ENCODE peak calls at places on chromosome 21, in four cellular contexts. One of them, this sample, is unnamed.

GRCh38 chr21:22885079-22885478 is 1886.9 kb downstream of the NCAM2 start:
- DNase-seq in AG04450: no peak
- DNase-seq in heart right ventricle: no peak
- DNase-seq in tibial nerve: no peak
- DNase-seq in this sample: no peak

GRCh38 chr21:34543017-34543416 is 31.0 kb upstream of the KCNE1 start:
- DNase-seq in heart right ventricle: no peak
- DNase-seq in tibial nerve: no peak
- DNase-seq in AG04450: no peak
- DNase-seq in this sample: no peak

GRCh38 chr21:27590271-27590670 is 623.4 kb upstream of the ADAMTS5 start:
- DNase-seq in tibial nerve: no peak
- DNase-seq in AG04450: no peak
- DNase-seq in heart right ventricle: peak; percentile 36
- DNase-seq in this sample: no peak

GRCh38 chr21:32611471-32611997 is 643 bp downstream of the CFAP298 start:
- DNase-seq in heart right ventricle: no peak
- DNase-seq in AG04450: no peak
- DNase-seq in tibial nerve: no peak
- DNase-seq in this sample: peak; percentile 5

GRCh38 chr21:27372381-27372780 is 405.5 kb upstream of the ADAMTS5 start:
- DNase-seq in AG04450: no peak
- DNase-seq in tibial nerve: no peak
- DNase-seq in heart right ventricle: no peak
- DNase-seq in this sample: no peak

GRCh38 chr21:28758042-28758882 is 234.4 kb downstream of the LTN1 start:
- DNase-seq in heart right ventricle: no peak
- DNase-seq in AG04450: no peak
- DNase-seq in tibial nerve: no peak
- DNase-seq in this sample: no peak

GRCh38 chr21:40013001-40013735 is 145.9 kb downstream of the PCP4 start:
- DNase-seq in tibial nerve: no peak
- DNase-seq in AG04450: no peak
- DNase-seq in heart right ventricle: no peak
- DNase-seq in this sample: no peak

GRCh38 chr21:28632718-28633408 is 359.8 kb downstream of the LTN1 start:
- DNase-seq in AG04450: no peak
- DNase-seq in tibial nerve: no peak
- DNase-seq in heart right ventricle: no peak
- DNase-seq in this sample: no peak

GRCh38 chr21:14677023-14677422 is 130.9 kb upstream of the SAMSN1 start:
- DNase-seq in tibial nerve: no peak
- DNase-seq in AG04450: no peak
- DNase-seq in heart right ventricle: no peak
- DNase-seq in this sample: no peak

GRCh38 chr21:37759777-37760176 is 156.5 kb downstream of the KCNJ6 start:
- DNase-seq in tibial nerve: no peak
- DNase-seq in heart right ventricle: no peak
- DNase-seq in AG04450: no peak
- DNase-seq in this sample: no peak

GRCh38 chr21:15472641-15473040 is 257.1 kb upstream of the USP25 start:
- DNase-seq in heart right ventricle: no peak
- DNase-seq in AG04450: no peak
- DNase-seq in tibial nerve: no peak
- DNase-seq in this sample: no peak

GRCh38 chr21:35075546-35075945 is 26.4 kb upstream of the RUNX1 start:
- DNase-seq in tibial nerve: no peak
- DNase-seq in heart right ventricle: no peak
- DNase-seq in AG04450: no peak
- DNase-seq in this sample: no peak

GRCh38 chr21:40730051-40730760 is 116.8 kb downstream of the DSCAM start:
- DNase-seq in tibial nerve: no peak
- DNase-seq in AG04450: no peak
- DNase-seq in heart right ventricle: no peak
- DNase-seq in this sample: no peak

GRCh38 chr21:16116067-16116466 is 386.3 kb downstream of the USP25 start:
- DNase-seq in tibial nerve: no peak
- DNase-seq in AG04450: no peak
- DNase-seq in heart right ventricle: no peak
- DNase-seq in this sample: no peak

GRCh38 chr21:32537569-32537881 is 47.8 kb downstream of the TCP10L start:
- DNase-seq in tibial nerve: no peak
- DNase-seq in AG04450: no peak
- DNase-seq in heart right ventricle: no peak
- DNase-seq in this sample: no peak

GRCh38 chr21:17089121-17089520 is 423.7 kb upstream of the CXADR start:
- DNase-seq in heart right ventricle: no peak
- DNase-seq in AG04450: no peak
- DNase-seq in tibial nerve: no peak
- DNase-seq in this sample: no peak

GRCh38 chr21:28734522-28735175 is 258.0 kb downstream of the LTN1 start:
- DNase-seq in heart right ventricle: no peak
- DNase-seq in AG04450: no peak
- DNase-seq in tibial nerve: no peak
- DNase-seq in this sample: no peak

GRCh38 chr21:26227146-26227545 is 56.6 kb upstream of the APP start:
- DNase-seq in AG04450: no peak
- DNase-seq in tibial nerve: no peak
- DNase-seq in heart right ventricle: no peak
- DNase-seq in this sample: no peak

DNA sequence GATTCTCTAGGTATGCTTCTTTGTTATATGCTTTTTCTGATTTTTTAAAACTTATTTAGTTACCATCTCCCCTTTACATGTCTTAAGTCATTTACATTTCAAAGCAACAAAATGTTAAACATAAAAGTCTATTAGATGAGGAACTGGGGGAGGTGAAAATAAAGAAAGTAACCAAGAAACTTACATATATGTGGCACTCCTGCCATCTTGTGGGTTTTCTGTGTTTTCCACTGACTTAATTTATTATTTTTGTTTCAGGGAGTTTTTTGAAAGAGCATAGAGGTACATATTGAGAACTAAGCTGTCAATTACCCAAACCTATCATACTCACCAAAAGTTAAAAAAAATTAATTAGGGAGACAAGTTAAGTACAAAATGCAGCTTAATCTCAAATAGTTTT is 1531.1 kb downstream of the MRPL39 start:
- DNase-seq in AG04450: peak; percentile 10
- DNase-seq in heart right ventricle: no peak
- DNase-seq in tibial nerve: no peak
- DNase-seq in this sample: no peak
- TF ChIP-seq CTCF in AG04450: peak; percentile 27
- TF ChIP-seq CTCF in heart right ventricle: peak; percentile 13
- TF ChIP-seq CTCF in tibial nerve: no peak
- TF ChIP-seq CTCF in this sample: no peak

GRCh38 chr21:30718239-30718909 is at the start of gene KRTAP21-3:
- DNase-seq in tibial nerve: no peak
- DNase-seq in heart right ventricle: no peak
- DNase-seq in AG04450: no peak
- DNase-seq in this sample: no peak
- TF ChIP-seq CTCF in tibial nerve: no peak
- TF ChIP-seq CTCF in heart right ventricle: no peak
- TF ChIP-seq CTCF in AG04450: no peak
- TF ChIP-seq CTCF in this sample: no peak

GRCh38 chr21:19237603-19238002 is 834.0 kb upstream of the TMPRSS15 start:
- DNase-seq in AG04450: no peak
- DNase-seq in tibial nerve: no peak
- DNase-seq in heart right ventricle: no peak
- DNase-seq in this sample: no peak

GRCh38 chr21:19236209-19236608 is 832.6 kb upstream of the TMPRSS15 start:
- DNase-seq in AG04450: no peak
- DNase-seq in heart right ventricle: no peak
- DNase-seq in tibial nerve: no peak
- DNase-seq in this sample: no peak

GRCh38 chr21:19245188-19245580 is 841.6 kb upstream of the TMPRSS15 start:
- DNase-seq in AG04450: no peak
- DNase-seq in heart right ventricle: no peak
- DNase-seq in tibial nerve: no peak
- DNase-seq in this sample: no peak

GRCh38 chr21:19244502-19245187 is 841.1 kb upstream of the TMPRSS15 start:
- DNase-seq in AG04450: no peak
- DNase-seq in tibial nerve: no peak
- DNase-seq in heart right ventricle: no peak
- DNase-seq in this sample: no peak

GRCh38 chr21:19239696-19240095 is 836.1 kb upstream of the TMPRSS15 start:
- DNase-seq in tibial nerve: no peak
- DNase-seq in heart right ventricle: no peak
- DNase-seq in AG04450: no peak
- DNase-seq in this sample: no peak
- TF ChIP-seq CTCF in tibial nerve: no peak
- TF ChIP-seq CTCF in heart right ventricle: no peak
- TF ChIP-seq CTCF in AG04450: no peak
- TF ChIP-seq CTCF in this sample: no peak

DNA sequence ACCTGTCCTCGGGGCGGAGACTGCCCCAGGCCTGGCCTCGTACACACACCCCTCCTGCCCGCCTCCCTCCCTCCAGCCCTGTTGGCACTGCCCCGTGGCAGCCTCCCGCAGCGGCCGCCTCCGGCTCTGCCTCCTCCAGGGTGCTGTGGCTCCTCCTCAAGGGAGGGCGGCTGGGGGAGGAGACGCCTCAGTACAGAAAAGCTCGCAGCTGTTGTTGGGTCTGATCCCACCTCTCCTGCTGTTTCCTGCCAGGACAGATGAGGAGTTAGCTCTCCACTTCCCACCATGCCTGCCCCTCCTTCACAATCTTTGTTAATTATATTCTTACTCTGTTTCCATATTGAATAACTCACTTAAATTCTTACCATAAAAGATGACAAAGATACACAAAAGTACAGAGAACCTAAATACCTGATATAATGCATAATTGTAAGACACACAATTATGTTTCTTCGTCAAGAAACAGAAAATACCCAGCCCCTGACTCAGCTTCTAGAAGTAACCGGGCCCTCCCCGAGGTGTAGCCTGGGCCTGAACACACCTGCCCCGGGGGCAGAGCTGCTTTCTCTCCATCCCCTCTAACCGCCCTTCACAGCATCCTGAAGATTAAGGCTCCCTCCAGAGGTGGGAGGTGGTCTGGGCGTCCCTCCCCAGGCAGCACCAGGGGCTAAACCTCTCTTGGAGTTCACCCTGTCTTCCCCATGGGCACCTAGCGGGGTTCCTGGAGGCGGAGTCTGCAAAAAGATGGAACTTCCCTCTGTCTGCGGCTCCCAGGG is 30.6 kb upstream of the COL6A1 start:
- DNase-seq in heart right ventricle: peak; percentile 48
- DNase-seq in tibial nerve: no peak
- DNase-seq in AG04450: no peak
- DNase-seq in this sample: no peak
- TF ChIP-seq CTCF in heart right ventricle: no peak
- TF ChIP-seq CTCF in tibial nerve: no peak
- TF ChIP-seq CTCF in AG04450: no peak
- TF ChIP-seq CTCF in this sample: no peak

DNA sequence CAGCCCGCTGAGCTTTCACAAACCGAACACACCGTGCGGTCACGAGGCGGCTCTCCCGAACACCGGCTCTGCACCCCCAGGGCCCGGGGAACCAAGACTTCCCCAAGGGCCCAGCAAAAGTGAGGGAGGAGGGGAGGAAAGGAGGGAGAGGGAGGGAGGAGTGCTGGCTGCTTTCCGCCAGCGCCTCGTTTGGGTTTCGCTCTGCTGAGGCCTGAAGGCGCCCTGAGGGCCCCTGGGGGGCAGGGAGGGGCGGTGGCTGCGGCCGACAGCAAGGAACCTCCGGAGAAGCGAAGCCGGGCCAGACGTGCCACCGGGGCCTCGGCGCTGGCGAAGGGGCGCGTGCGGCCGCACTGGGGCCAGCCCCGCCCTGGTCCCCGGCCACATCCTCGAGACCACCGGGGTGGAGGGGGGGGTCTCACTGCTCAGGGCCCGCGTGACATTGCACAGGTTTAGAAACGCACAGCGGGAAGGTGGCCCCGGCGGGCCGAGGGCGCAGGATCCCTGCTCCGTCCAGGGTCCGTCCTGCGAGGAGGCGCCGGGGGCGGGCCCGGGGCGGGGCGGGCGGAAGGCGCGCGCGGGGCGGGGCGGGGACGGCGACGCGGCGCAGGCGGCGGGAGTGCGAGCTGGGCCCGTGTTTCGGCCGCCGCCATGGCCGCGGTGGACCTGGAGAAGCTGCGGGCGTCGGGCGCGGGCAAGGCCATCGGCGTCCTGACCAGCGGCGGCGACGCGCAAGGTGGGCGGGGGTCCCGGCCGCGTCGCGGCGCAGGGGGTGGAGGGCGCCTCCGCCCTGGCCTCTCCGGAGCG is at the start of gene PFKL:
- DNase-seq in AG04450: no peak
- DNase-seq in tibial nerve: peak; percentile 49
- DNase-seq in heart right ventricle: peak; percentile 68
- DNase-seq in this sample: peak; percentile 34
- TF ChIP-seq CTCF in AG04450: no peak
- TF ChIP-seq CTCF in tibial nerve: no peak
- TF ChIP-seq CTCF in heart right ventricle: no peak
- TF ChIP-seq CTCF in this sample: no peak

GRCh38 chr21:42568377-42568776 is 54.7 kb downstream of the SLC37A1 start:
- DNase-seq in tibial nerve: no peak
- DNase-seq in AG04450: no peak
- DNase-seq in heart right ventricle: no peak
- DNase-seq in this sample: no peak

GRCh38 chr21:42570841-42571387 is 57.3 kb downstream of the SLC37A1 start:
- DNase-seq in heart right ventricle: no peak
- DNase-seq in tibial nerve: no peak
- DNase-seq in AG04450: no peak
- DNase-seq in this sample: no peak

GRCh38 chr21:42570362-42570761 is 56.7 kb downstream of the SLC37A1 start:
- DNase-seq in heart right ventricle: no peak
- DNase-seq in tibial nerve: no peak
- DNase-seq in AG04450: no peak
- DNase-seq in this sample: no peak

GRCh38 chr21:42568834-42569731 is 55.4 kb downstream of the SLC37A1 start:
- DNase-seq in AG04450: no peak
- DNase-seq in heart right ventricle: no peak
- DNase-seq in tibial nerve: no peak
- DNase-seq in this sample: no peak

GRCh38 chr21:42569732-42570301 is 56.2 kb downstream of the SLC37A1 start:
- DNase-seq in tibial nerve: no peak
- DNase-seq in heart right ventricle: no peak
- DNase-seq in AG04450: no peak
- DNase-seq in this sample: no peak
- TF ChIP-seq CTCF in tibial nerve: no peak
- TF ChIP-seq CTCF in heart right ventricle: no peak
- TF ChIP-seq CTCF in AG04450: no peak
- TF ChIP-seq CTCF in this sample: no peak

GRCh38 chr21:41845310-41846032 is 33.7 kb downstream of the PRDM15 start:
- DNase-seq in heart right ventricle: no peak
- DNase-seq in AG04450: no peak
- DNase-seq in tibial nerve: no peak
- DNase-seq in this sample: no peak

GRCh38 chr21:41846033-41846317 is 33.2 kb downstream of the PRDM15 start:
- DNase-seq in tibial nerve: no peak
- DNase-seq in AG04450: no peak
- DNase-seq in heart right ventricle: no peak
- DNase-seq in this sample: no peak

GRCh38 chr21:41848533-41848932 is 30.6 kb downstream of the PRDM15 start:
- DNase-seq in heart right ventricle: no peak
- DNase-seq in AG04450: no peak
- DNase-seq in tibial nerve: no peak
- DNase-seq in this sample: no peak

GRCh38 chr21:41846536-41846935 is 32.6 kb downstream of the PRDM15 start:
- DNase-seq in AG04450: no peak
- DNase-seq in heart right ventricle: no peak
- DNase-seq in tibial nerve: no peak
- DNase-seq in this sample: no peak

GRCh38 chr21:41847066-41847804 is 31.9 kb downstream of the PRDM15 start:
- DNase-seq in heart right ventricle: no peak
- DNase-seq in AG04450: no peak
- DNase-seq in tibial nerve: no peak
- DNase-seq in this sample: no peak
- TF ChIP-seq CTCF in heart right ventricle: no peak
- TF ChIP-seq CTCF in AG04450: peak; percentile 26
- TF ChIP-seq CTCF in tibial nerve: no peak
- TF ChIP-seq CTCF in this sample: no peak

This sample was measured in CD4-positive, alpha-beta T cell.